ENCODE peak calls at places on chromosome 5, in seven cellular contexts. Z is SK-N-SH, R is PC-3, T is PC-9, O is H9, Y is GM23338, U is osteoblast. D is an unnamed sample.

GRCh38 chr5:157505496-157505895 is 45.5 kb downstream of the NIPAL4 start:
- DNase-seq in Z (no peak), R (no peak), T (no peak), O (no peak), Y (no peak), U (no peak), D (no peak)

GRCh38 chr5:14848385-14848784 is 23.2 kb downstream of the ANKH start:
- DNase-seq in Z (no peak), R (no peak), T (no peak), O (no peak), Y (no peak), U (no peak), D (no peak)

GRCh38 chr5:173963867-173964429 is 25.0 kb upstream of the C5orf47 start:
- DNase-seq in Z (peak), R (peak), T (peak), O (peak), Y (peak), U (peak), D (peak)

GRCh38 chr5:96288845-96289185 is 144.2 kb downstream of the PCSK1 start:
- DNase-seq in Z (no peak), R (peak), T (no peak), O (no peak), Y (no peak), U (no peak), D (peak)

GRCh38 chr5:174317261-174317894 is 271.9 kb downstream of the NSG2 start:
- DNase-seq in Z (peak), R (peak), T (peak), O (peak), Y (peak), U (peak), D (peak)

GRCh38 chr5:20353481-20353880 is 365.5 kb upstream of the CDH18 start:
- DNase-seq in Z (no peak), R (peak), T (peak), O (no peak), Y (no peak), U (no peak), D (no peak)

GRCh38 chr5:154199671-154200220 is 9.2 kb downstream of the GALNT10 start:
- DNase-seq in Z (no peak), R (no peak), T (no peak), O (no peak), Y (no peak), U (no peak), D (no peak)

GRCh38 chr5:84069608-84070179 is 315.0 kb downstream of the EDIL3 start:
- DNase-seq in Z (no peak), R (no peak), T (no peak), O (peak), Y (peak), U (no peak), D (no peak)

GRCh38 chr5:36606437-36607113 is at the start of gene SLC1A3:
- DNase-seq in Z (no peak), R (peak), T (no peak), O (peak), Y (peak), U (peak), D (peak)

GRCh38 chr5:141001854-141002666 is 35.8 kb downstream of the PCDHAC2 start:
- DNase-seq in Z (peak), R (peak), T (peak), O (peak), Y (peak), U (no peak), D (no peak)

GRCh38 chr5:34827594-34828506 is 11.1 kb upstream of the TTC23L start:
- DNase-seq in Z (no peak), R (no peak), T (no peak), O (no peak), Y (no peak), U (no peak), D (no peak)

GRCh38 chr5:135251099-135251498 is 147.9 kb downstream of the MACROH2A1 start:
- DNase-seq in Z (no peak), R (no peak), T (no peak), O (peak), Y (no peak), U (no peak), D (no peak)

GRCh38 chr5:147554285-147554817 is 44.5 kb upstream of the DPYSL3 start:
- DNase-seq in Z (peak), R (no peak), T (no peak), O (no peak), Y (no peak), U (peak), D (peak)

GRCh38 chr5:139985733-139986132 is 57.4 kb downstream of the NRG2 start:
- DNase-seq in Z (no peak), R (peak), T (no peak), O (no peak), Y (no peak), U (peak), D (peak)

GRCh38 chr5:140573683-140574082 is 9.1 kb downstream of the SLC35A4 start:
- DNase-seq in Z (no peak), R (no peak), T (no peak), O (no peak), Y (no peak), U (no peak), D (no peak)

GRCh38 chr5:132470596-132470995 is 20.0 kb downstream of the IRF1 start:
- DNase-seq in Z (no peak), R (no peak), T (no peak), O (no peak), Y (no peak), U (no peak), D (no peak)

GRCh38 chr5:170307575-170308465 is 10.2 kb upstream of the LCP2 start:
- DNase-seq in Z (no peak), R (peak), T (peak), O (no peak), Y (no peak), U (no peak), D (peak)

GRCh38 chr5:172561151-172561550 is 79.9 kb upstream of the NEURL1B start:
- DNase-seq in Z (no peak), R (peak), T (no peak), O (no peak), Y (no peak), U (peak), D (peak)

GRCh38 chr5:172558076-172558990 is 82.7 kb upstream of the NEURL1B start:
- DNase-seq in Z (no peak), R (no peak), T (no peak), O (no peak), Y (no peak), U (no peak), D (no peak)

GRCh38 chr5:172556262-172556661 is 84.8 kb upstream of the NEURL1B start:
- DNase-seq in Z (no peak), R (no peak), T (no peak), O (no peak), Y (no peak), U (no peak), D (peak)

GRCh38 chr5:172556971-172557461 is 84.0 kb upstream of the NEURL1B start:
- DNase-seq in Z (no peak), R (no peak), T (no peak), O (no peak), Y (no peak), U (no peak), D (peak)

DNA sequence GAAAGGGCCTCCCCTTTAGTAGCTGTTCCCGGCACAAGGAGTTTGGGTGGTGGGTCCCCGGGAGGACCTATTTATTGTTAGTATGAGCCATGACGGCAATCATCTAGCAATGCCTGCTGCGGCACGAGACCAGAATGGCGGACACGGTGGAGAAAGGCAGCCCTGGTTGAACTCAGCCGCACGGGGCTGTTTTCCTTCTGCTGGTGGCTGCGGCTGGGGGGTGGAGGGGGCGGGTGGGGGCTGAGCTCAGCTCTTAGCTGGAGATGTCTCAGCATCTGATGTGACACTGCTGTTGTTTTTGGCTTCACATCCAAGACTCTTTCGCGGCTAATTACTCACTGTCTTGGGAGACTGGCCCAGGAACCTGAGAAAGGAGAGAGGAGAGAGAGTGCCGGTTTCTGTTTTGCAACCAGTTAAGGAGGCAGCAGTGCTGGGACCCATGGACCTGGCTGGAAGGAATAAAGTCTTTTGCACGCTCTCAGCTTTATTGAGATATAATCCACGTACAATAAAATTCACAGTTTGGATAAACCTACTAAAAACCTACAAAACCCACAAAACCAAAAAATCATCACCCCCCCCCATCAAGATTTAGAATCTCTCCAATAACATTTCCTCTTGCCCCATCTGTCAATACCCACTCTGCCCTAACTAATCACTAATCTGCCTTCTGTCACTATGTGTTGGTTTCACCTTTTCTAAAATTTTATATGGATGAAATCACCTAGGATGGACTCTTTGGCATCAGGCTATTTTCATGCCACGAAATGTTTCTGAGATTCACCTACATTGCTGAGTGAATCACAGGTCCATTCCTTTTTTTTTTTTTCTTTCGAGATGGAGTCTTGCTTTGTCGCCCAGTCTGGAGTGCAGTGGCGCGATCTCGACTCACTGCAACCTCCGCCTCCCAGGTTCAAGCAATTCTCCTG is 81.8 kb upstream of the NEURL1B start:
- DNase-seq in Z (no peak), R (peak), T (no peak), O (no peak), Y (no peak), U (peak), D (peak)
- H3K27ac ChIP-seq in Z (no peak), R (no peak), T (no peak), O (no peak), Y (no peak), U (peak), D (no peak)

GRCh38 chr5:41312478-41313060 is 99.2 kb upstream of the C6 start:
- DNase-seq in Z (no peak), R (no peak), T (no peak), O (no peak), Y (no peak), U (no peak), D (no peak)
- H2AFZ ChIP-seq in Z (no peak), R (no peak), T (no peak), O (no peak), Y (no peak), U (no peak), D (no peak)

GRCh38 chr5:7396169-7397004 is 449 bp downstream of the ADCY2 start:
- DNase-seq in Z (peak), R (peak), T (no peak), O (no peak), Y (peak), U (peak), D (no peak)

GRCh38 chr5:7394889-7395431 is 978 bp upstream of the ADCY2 start:
- DNase-seq in Z (peak), R (no peak), T (no peak), O (peak), Y (peak), U (no peak), D (no peak)

GRCh38 chr5:7392401-7393024 is 3.4 kb upstream of the ADCY2 start:
- DNase-seq in Z (peak), R (peak), T (no peak), O (peak), Y (peak), U (peak), D (peak)

GRCh38 chr5:7395432-7396168 is at the start of gene ADCY2:
- DNase-seq in Z (peak), R (no peak), T (no peak), O (peak), Y (peak), U (no peak), D (no peak)

DNA sequence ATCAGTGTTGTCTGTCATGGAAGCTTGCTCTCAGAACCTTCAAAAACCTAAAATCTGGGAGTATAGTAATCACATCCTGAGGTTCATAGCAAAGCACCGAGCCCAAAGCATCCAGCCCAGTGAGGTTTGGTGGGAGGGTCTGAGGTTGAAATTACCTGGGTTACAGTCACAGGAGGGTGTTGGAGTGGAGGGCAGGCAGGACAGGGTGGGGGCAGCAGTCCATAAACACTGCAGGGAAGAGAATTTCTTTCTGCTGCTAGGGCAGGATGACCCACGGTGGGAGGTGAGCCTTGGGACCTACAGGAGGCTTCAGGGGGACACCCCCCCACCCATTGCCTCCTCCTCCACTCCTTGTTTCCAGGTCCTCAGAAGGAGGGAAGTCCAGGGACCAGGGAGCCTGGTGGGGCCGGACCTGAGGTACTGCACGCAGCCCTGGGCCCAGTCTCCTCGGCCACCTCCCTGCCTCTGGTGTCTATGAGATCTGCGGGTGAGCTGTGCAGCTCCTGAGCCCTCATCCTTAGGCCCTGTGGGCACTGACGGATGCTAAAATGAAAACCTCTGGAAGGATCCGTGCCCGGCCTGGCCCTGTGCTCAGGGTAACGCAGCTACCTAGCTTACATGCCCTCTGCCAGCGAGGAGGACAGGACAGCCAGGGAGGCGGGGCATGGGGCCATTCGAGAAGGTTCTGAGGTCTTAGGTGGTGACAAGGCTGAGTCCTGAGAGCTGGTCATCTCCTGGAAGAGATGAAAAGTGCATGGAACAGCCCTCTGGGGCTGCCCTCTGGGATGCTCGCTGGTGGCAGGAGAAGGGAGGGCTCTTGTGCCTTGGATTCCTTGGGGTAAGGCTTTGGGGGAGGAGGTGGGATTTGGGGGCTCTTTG is 1.8 kb upstream of the ADCY2 start:
- DNase-seq in Z (no peak), R (no peak), T (no peak), O (peak), Y (no peak), U (no peak), D (no peak)
- H3K27ac ChIP-seq in Z (no peak), R (no peak), T (no peak), O (no peak), Y (no peak), U (no peak), D (no peak)

GRCh38 chr5:134228624-134229023 is 2.8 kb upstream of the PPP2CA start:
- DNase-seq in Z (no peak), R (no peak), T (no peak), O (no peak), Y (no peak), U (no peak), D (no peak)

GRCh38 chr5:134225780-134226440 is at the start of gene PPP2CA:
- DNase-seq in Z (peak), R (peak), T (peak), O (peak), Y (peak), U (peak), D (peak)

GRCh38 chr5:134226441-134227192 is 744 bp upstream of the PPP2CA start:
- DNase-seq in Z (no peak), R (no peak), T (no peak), O (no peak), Y (no peak), U (no peak), D (peak)

GRCh38 chr5:134227786-134228185 is 1.9 kb upstream of the PPP2CA start:
- DNase-seq in Z (no peak), R (no peak), T (no peak), O (no peak), Y (no peak), U (no peak), D (no peak)

GRCh38 chr5:134227259-134227658 is 1.4 kb upstream of the PPP2CA start:
- DNase-seq in Z (peak), R (no peak), T (peak), O (peak), Y (peak), U (no peak), D (no peak)
- H2AFZ ChIP-seq in Z (peak), R (no peak), T (peak), O (no peak), Y (peak), U (peak), D (peak)

GRCh38 chr5:76114192-76114795 is 31.1 kb downstream of the SV2C start:
- DNase-seq in Z (peak), R (no peak), T (no peak), O (no peak), Y (peak), U (no peak), D (no peak)
- H3K27ac ChIP-seq in Z (no peak), R (no peak), T (no peak), O (no peak), Y (no peak), U (no peak), D (no peak)

DNA sequence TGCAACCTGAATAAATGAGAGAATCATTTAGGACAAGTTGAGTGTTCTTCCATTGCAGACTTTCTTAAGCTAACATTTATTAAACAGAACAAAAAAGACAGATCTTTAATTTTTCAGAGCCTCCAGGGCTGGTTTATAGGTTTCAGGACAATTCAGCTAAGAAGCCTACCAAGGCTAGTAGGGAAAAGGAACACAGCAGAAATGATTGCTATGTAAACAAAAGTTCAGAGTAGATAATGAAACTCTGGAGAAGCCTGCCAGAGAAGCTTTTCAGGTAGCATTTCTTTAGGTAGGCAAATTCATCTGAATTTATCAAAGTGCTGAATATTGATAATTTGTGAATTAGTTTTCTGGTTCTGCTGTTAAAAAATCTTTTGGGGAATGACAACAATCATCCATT is 264.2 kb downstream of the DEPDC1B start:
- DNase-seq in Z (no peak), R (no peak), T (no peak), O (no peak), Y (no peak), U (no peak), D (no peak)
- H2AFZ ChIP-seq in Z (no peak), R (no peak), T (no peak), O (no peak), Y (no peak), U (no peak), D (no peak)

GRCh38 chr5:168317096-168317520 is 25.7 kb downstream of the WWC1 start:
- DNase-seq in Z (no peak), R (no peak), T (peak), O (no peak), Y (no peak), U (no peak), D (no peak)

GRCh38 chr5:168315991-168316578 is 24.6 kb downstream of the WWC1 start:
- DNase-seq in Z (no peak), R (peak), T (peak), O (no peak), Y (no peak), U (no peak), D (no peak)

GRCh38 chr5:168315416-168315990 is 24.1 kb downstream of the WWC1 start:
- DNase-seq in Z (no peak), R (no peak), T (no peak), O (no peak), Y (no peak), U (no peak), D (no peak)

GRCh38 chr5:168318237-168318636 is 26.8 kb downstream of the WWC1 start:
- DNase-seq in Z (no peak), R (no peak), T (no peak), O (no peak), Y (no peak), U (no peak), D (no peak)

GRCh38 chr5:168317521-168318147 is 26.2 kb downstream of the WWC1 start:
- DNase-seq in Z (peak), R (peak), T (peak), O (no peak), Y (no peak), U (peak), D (peak)
- H3K27ac ChIP-seq in Z (peak), R (peak), T (peak), O (no peak), Y (peak), U (peak), D (peak)

GRCh38 chr5:53814819-53815218 is 254.4 kb downstream of the NDUFS4 start:
- DNase-seq in Z (no peak), R (no peak), T (no peak), O (no peak), Y (no peak), U (no peak), D (no peak)
- H2AFZ ChIP-seq in Z (no peak), R (no peak), T (no peak), O (no peak), Y (no peak), U (no peak), D (no peak)

GRCh38 chr5:149386166-149386565 is 7.1 kb upstream of the IL17B start:
- DNase-seq in Z (no peak), R (no peak), T (no peak), O (no peak), Y (no peak), U (peak), D (no peak)

GRCh38 chr5:149387982-149388381 is 8.9 kb upstream of the IL17B start:
- DNase-seq in Z (no peak), R (no peak), T (no peak), O (no peak), Y (no peak), U (peak), D (peak)

GRCh38 chr5:149389552-149390495 is 10.7 kb upstream of the IL17B start:
- DNase-seq in Z (no peak), R (no peak), T (no peak), O (no peak), Y (no peak), U (peak), D (no peak)

GRCh38 chr5:149387081-149387611 is 8.1 kb upstream of the IL17B start:
- DNase-seq in Z (no peak), R (no peak), T (no peak), O (no peak), Y (no peak), U (peak), D (peak)

DNA sequence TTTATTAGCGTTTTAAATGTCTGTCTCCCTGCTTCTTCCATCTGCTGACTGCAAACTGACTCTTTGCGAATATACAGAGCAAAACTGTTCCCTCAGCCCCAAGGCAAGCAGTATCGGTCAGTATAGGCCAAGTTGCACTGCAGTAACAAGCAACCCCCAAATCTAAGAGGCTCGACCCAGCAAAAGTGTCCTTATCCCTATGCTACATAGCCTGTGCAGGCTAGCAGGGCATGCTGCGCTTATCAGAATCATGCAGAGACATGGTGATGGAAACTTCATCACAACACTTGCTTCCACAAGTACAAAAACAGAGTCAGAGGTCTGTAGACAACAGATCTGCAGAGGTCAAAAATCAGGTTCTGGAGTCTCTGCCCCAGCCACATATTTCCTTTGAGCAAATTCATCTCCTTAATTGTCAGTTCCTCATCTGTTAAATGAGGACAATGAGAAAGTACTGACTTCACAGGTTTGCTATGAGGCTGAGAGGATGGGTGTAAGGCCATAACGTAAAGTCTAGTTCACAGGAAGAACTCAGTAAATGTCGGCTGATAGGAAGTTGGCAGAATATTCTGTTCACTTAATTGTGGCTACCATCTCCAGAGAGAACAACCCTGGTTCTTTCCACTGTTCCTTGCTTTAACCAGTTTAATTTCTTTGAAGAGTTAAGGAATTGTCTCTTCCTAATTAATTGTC is 9.6 kb upstream of the IL17B start:
- DNase-seq in Z (no peak), R (no peak), T (no peak), O (no peak), Y (no peak), U (peak), D (peak)
- H3K27ac ChIP-seq in Z (no peak), R (no peak), T (no peak), O (no peak), Y (no peak), U (peak), D (peak)